ENCODE peak calls at places on chromosomes 11 and 22, in four cellular contexts. A, I, Q and G are unnamed samples.

GRCh38 chr11:64849600-64850356 is 5.3 kb upstream of the CDC42BPG start:
- DNase-seq in A (no peak), I (no peak), Q (no peak), G (no peak)

GRCh38 chr11:46855167-46855566 is 9.1 kb upstream of the CKAP5 start:
- DNase-seq in I (no peak), A (no peak), Q (no peak), G (no peak)

GRCh38 chr11:17343907-17344306 is 7.7 kb upstream of the NCR3LG1 start:
- DNase-seq in Q (no peak), A (peak; percentile 70), I (no peak), G (no peak)

GRCh38 chr11:23746896-23747295 is 750.0 kb upstream of the LUZP2 start:
- DNase-seq in Q (no peak), A (no peak), I (no peak), G (no peak)

GRCh38 chr11:78163828-78164227 is 24.4 kb upstream of the ALG8 start:
- DNase-seq in Q (no peak), I (no peak), A (no peak), G (no peak)

GRCh38 chr11:41047229-41047628 is 412.2 kb downstream of the LRRC4C start:
- DNase-seq in Q (no peak), A (no peak), I (no peak), G (no peak)

GRCh38 chr22:17607891-17608521 is 20.5 kb downstream of the ATP6V1E1 start:
- DNase-seq in Q (no peak), A (no peak), I (no peak), G (no peak)

GRCh38 chr11:130634981-130635473 is 186.6 kb downstream of the ADAMTS15 start:
- DNase-seq in Q (no peak), A (peak; percentile 25), I (no peak), G (peak; percentile 14)

GRCh38 chr11:113363996-113364641 is 23.5 kb upstream of the ANKK1 start:
- DNase-seq in Q (no peak), I (no peak), A (no peak), G (no peak)

GRCh38 chr11:19869946-19870589 is 157.4 kb downstream of the NAV2 start:
- DNase-seq in Q (no peak), A (no peak), I (no peak), G (no peak)

GRCh38 chr11:7077101-7077500 is 11.7 kb upstream of the RBMXL2 start:
- DNase-seq in Q (no peak), I (no peak), A (no peak), G (no peak)

GRCh38 chr22:17436981-17437410 is 67.7 kb downstream of the CECR2 start:
- DNase-seq in Q (no peak), I (peak; percentile 84), A (no peak), G (peak; percentile 81)

GRCh38 chr11:102171101-102171500 is 60.9 kb downstream of the YAP1 start:
- DNase-seq in I (no peak), A (peak; percentile 8), Q (no peak), G (no peak)

GRCh38 chr11:34516247-34517040 is 2.9 kb upstream of the ELF5 start:
- DNase-seq in Q (no peak), A (no peak), I (no peak), G (no peak)

GRCh38 chr22:23071163-23072034 is 1.1 kb downstream of the GNAZ start:
- DNase-seq in I (no peak), A (no peak), Q (no peak), G (no peak)

GRCh38 chr11:99822846-99823565 is 802.3 kb downstream of the CNTN5 start:
- DNase-seq in Q (no peak), A (no peak), I (no peak), G (no peak)

GRCh38 chr11:102850973-102851745 is 7.8 kb upstream of the MMP3 start:
- DNase-seq in Q (no peak), A (peak; percentile 8), I (no peak), G (no peak)

GRCh38 chr22:22770280-22770871 is 117.2 kb upstream of the IGLL5 start:
- DNase-seq in I (no peak), A (peak; percentile 44), Q (peak; percentile 40), G (no peak)

GRCh38 chr22:26197427-26197826 is 28.2 kb downstream of the SEZ6L start:
- DNase-seq in Q (no peak), I (no peak), A (no peak), G (no peak)

GRCh38 chr11:70573701-70574151 is 175.4 kb downstream of the CTTN start:
- DNase-seq in I (no peak), A (no peak), Q (no peak), G (no peak)

GRCh38 chr11:116732740-116733385 is 39.9 kb downstream of the BUD13 start:
- DNase-seq in I (no peak), Q (peak; percentile 44), A (peak; percentile 62), G (peak; percentile 40)

GRCh38 chr11:76578655-76579046 is 91.9 kb downstream of the LRRC32 start:
- DNase-seq in Q (no peak), I (no peak), A (no peak), G (no peak)

GRCh38 chr11:47130541-47130940 is 46.1 kb downstream of the ARFGAP2 start:
- DNase-seq in Q (no peak), A (no peak), I (no peak), G (no peak)

GRCh38 chr22:20107471-20107901 is 8.4 kb upstream of the RANBP1 start:
- DNase-seq in I (no peak), Q (no peak), A (no peak), G (no peak)

GRCh38 chr22:27970596-27971220 is 51.7 kb upstream of the PITPNB start:
- DNase-seq in Q (no peak), I (no peak), A (no peak), G (no peak)

GRCh38 chr11:45817191-45817590 is 12.2 kb downstream of the SLC35C1 start:
- DNase-seq in Q (no peak), A (no peak), I (no peak), G (no peak)

GRCh38 chr11:135033545-135033944 is 621.5 kb upstream of the B3GAT1 start:
- DNase-seq in I (peak; percentile 22), A (peak; percentile 7), Q (no peak), G (peak; percentile 3)

GRCh38 chr11:224424-224823 is 11.7 kb downstream of the SIRT3 start:
- DNase-seq in Q (no peak), A (no peak), I (no peak), G (no peak)

GRCh38 chr22:46148336-46148735 is 2.0 kb upstream of the PPARA start:
- DNase-seq in I (no peak), Q (no peak), A (no peak), G (no peak)

GRCh38 chr22:48753752-48754517 is 1073.7 kb downstream of the BRD1 start:
- DNase-seq in A (no peak), I (no peak), Q (no peak), G (no peak)